ENCODE peak calls at places on chromosome 6, in five cellular contexts. F, I, K, Q and N are unnamed samples.

GRCh38 chr6:150236114-150236513 is 93.3 kb downstream of the PPP1R14C start:
- DNase-seq in F (no peak), I (no peak), K (no peak), Q (no peak), N (no peak)

GRCh38 chr6:15313367-15313766 is 67.5 kb downstream of the JARID2 start:
- DNase-seq in F (no peak), I (no peak), K (no peak), Q (no peak), N (no peak)

GRCh38 chr6:16704706-16705402 is 56.4 kb downstream of the ATXN1 start:
- DNase-seq in Q (no peak), F (no peak), I (peak; percentile 66), K (no peak), N (peak; percentile 82)

GRCh38 chr6:13485923-13486557 is 1.4 kb downstream of the GFOD1 start:
- DNase-seq in K (peak; percentile 42), F (peak; percentile 32), I (peak; percentile 38), Q (no peak), N (peak; percentile 83)

GRCh38 chr6:128599036-128599435 is 78.6 kb upstream of the PTPRK start:
- DNase-seq in F (no peak), K (no peak), I (no peak), Q (no peak), N (no peak)

GRCh38 chr6:156767603-156768467 is 9.3 kb upstream of the ARID1B start:
- DNase-seq in I (no peak), F (no peak), K (no peak), Q (no peak), N (peak; percentile 39)

GRCh38 chr6:167350322-167350721 is 25.4 kb downstream of the TTLL2 start:
- DNase-seq in I (no peak), Q (no peak), K (no peak), F (no peak), N (no peak)

GRCh38 chr6:156154896-156155295 is 622.3 kb upstream of the ARID1B start:
- DNase-seq in K (no peak), Q (no peak), F (no peak), I (peak; percentile 81), N (no peak)

GRCh38 chr6:5850848-5851255 is 155.9 kb downstream of the NRN1 start:
- DNase-seq in I (no peak), K (no peak), F (peak; percentile 84), Q (no peak), N (no peak)

GRCh38 chr6:37600287-37600916 is 97.3 kb downstream of the MDGA1 start:
- DNase-seq in I (no peak), F (no peak), Q (no peak), K (no peak), N (no peak)

GRCh38 chr6:147752686-147753418 is 244.4 kb downstream of the SAMD5 start:
- DNase-seq in F (no peak), I (no peak), K (no peak), Q (no peak), N (no peak)

GRCh38 chr6:34644716-34645115 is 51.9 kb downstream of the ILRUN start:
- DNase-seq in F (no peak), K (no peak), Q (no peak), I (no peak), N (peak; percentile 28)

DNA sequence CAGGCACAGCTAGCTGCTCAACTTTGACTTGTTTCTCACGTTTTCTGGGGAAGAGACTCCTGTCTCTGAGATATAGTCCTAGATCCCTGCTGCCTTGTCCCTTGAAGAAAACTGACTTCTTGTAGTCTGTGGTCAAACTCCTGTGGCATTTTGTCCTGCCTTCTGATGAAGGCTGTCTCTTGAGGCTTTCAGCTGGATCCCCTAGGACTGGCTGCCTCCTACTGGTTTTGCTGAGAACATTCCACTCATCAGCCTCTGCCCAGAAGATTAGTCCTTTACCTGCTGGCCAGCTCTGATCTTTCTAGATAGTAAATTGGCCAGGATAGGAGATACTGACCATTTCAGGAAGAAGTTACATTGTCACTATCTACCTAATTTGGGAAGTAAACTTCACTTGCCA is 71.9 kb upstream of the CNR1 start:
- DNase-seq in I (peak; percentile 3), Q (peak; percentile 13), F (peak; percentile 51), K (no peak), N (peak; percentile 47)
- TF ChIP-seq CTCF in I (no peak), Q (peak; percentile 44), F (peak; percentile 51), K (peak; percentile 28), N (peak; percentile 38)

DNA sequence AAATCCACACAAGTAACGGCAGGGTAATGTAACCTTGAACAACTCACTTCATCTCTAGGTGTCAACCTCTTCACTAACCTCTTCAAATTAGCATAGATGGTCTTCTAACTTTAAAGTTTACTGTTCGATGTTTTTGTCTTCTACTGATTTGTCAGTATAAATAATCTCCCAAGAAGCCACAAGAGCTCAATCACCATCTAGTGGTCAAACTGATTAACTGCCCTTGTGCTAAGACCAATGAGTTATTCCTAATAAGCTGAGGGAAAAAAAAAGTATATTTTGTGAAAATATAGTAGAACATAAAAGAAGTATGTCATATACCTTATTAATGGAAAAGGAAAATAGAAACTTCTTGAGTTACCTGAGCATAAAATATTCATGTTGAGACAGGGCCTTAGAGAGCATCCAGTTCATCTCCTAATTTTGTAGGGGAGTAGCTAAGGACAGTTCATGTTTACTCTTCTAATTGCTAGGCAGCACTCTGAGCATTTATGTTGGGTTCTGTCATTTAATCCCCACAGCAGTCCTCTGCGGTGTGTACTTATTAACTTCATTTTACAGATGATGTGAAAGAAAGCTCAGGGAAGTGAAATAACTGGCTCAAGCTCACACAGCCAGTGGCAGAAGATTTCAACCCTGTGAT is 317.1 kb downstream of the ESR1 start:
- DNase-seq in Q (peak; percentile 56), K (peak; percentile 33), I (peak; percentile 81), F (no peak), N (peak; percentile 52)
- TF ChIP-seq MAX in Q (no peak), K (no peak), I (no peak), F (no peak), N (no peak)

GRCh38 chr6:133456439-133456838 is 215.3 kb downstream of the EYA4 start:
- DNase-seq in F (no peak), Q (no peak), I (no peak), K (no peak), N (no peak)
- TF ChIP-seq CTCF in F (no peak), Q (no peak), I (no peak), K (no peak), N (no peak)

DNA sequence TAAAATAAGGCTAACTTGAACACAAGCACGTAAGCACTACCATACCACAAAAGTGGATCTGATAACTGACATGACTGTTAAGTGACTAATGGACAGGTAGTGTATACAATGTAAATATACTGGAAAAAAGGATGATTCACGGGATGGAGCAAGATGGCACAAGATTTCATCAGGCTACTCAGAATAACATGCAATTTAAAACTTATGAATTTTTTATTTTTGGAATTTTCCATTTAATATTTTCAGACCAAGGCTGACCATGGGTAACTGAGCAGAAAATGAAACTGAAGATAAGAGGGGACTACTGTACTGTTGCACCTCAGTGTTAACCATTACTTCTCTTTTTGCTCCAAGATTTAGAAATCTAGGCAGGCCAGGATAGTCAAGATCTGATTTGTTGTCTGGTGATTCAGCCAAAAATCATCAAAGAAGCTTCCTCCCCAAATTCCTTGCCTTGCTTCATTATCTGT is 45.4 kb downstream of the TPBG start:
- DNase-seq in F (no peak), K (peak; percentile 35), I (no peak), Q (no peak), N (no peak)
- TF ChIP-seq MAX in F (no peak), K (no peak), I (no peak), Q (no peak), N (no peak)

GRCh38 chr6:33477864-33478263 is 23.5 kb downstream of the ZBTB9 start:
- DNase-seq in F (no peak), K (no peak), Q (no peak), I (no peak), N (no peak)

GRCh38 chr6:33483678-33484077 is 29.3 kb downstream of the ZBTB9 start:
- DNase-seq in I (no peak), K (no peak), F (no peak), Q (no peak), N (no peak)

GRCh38 chr6:33481192-33481591 is 26.8 kb downstream of the ZBTB9 start:
- DNase-seq in K (no peak), F (no peak), Q (peak; percentile 6), I (no peak), N (no peak)
- TF ChIP-seq CTCF in K (no peak), F (no peak), Q (no peak), I (no peak), N (no peak)

GRCh38 chr6:131780600-131780999 is 27.2 kb upstream of the ENPP1 start:
- DNase-seq in I (no peak), F (no peak), K (no peak), Q (no peak), N (no peak)
- TF ChIP-seq MAX in I (no peak), F (no peak), K (no peak), Q (no peak), N (no peak)

DNA sequence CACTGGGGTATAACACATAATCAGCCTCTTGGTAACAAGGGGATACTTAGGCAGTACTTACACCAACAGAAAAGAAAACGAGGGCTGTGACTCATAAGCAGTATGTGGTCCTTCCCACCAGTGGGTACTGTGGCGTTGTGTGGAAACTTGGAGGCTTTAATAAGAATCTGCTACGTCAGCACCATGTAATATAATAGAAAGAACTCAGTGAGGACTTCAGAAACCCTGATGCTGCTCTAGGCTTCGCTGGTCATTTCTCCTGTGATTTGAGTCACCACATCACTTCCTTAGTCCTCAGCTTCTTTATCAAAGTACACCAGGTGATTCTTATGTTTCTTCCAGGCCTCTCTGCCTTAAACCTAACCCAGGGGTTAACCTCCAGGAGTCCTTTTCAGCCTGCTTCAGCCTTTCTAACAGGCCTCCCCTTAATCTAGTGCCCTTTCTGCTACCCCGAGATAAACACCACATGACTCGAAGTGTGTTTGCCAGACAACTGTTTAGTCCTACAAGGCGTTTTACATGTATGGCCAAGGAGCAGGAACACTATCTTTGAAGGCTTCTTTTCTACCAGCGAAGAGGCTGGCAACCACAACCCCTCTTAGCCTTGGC is 68.5 kb downstream of the FYN start:
- DNase-seq in I (peak; percentile 81), Q (no peak), F (no peak), K (no peak), N (peak; percentile 37)
- TF ChIP-seq CTCF in I (no peak), Q (no peak), F (no peak), K (no peak), N (no peak)

DNA sequence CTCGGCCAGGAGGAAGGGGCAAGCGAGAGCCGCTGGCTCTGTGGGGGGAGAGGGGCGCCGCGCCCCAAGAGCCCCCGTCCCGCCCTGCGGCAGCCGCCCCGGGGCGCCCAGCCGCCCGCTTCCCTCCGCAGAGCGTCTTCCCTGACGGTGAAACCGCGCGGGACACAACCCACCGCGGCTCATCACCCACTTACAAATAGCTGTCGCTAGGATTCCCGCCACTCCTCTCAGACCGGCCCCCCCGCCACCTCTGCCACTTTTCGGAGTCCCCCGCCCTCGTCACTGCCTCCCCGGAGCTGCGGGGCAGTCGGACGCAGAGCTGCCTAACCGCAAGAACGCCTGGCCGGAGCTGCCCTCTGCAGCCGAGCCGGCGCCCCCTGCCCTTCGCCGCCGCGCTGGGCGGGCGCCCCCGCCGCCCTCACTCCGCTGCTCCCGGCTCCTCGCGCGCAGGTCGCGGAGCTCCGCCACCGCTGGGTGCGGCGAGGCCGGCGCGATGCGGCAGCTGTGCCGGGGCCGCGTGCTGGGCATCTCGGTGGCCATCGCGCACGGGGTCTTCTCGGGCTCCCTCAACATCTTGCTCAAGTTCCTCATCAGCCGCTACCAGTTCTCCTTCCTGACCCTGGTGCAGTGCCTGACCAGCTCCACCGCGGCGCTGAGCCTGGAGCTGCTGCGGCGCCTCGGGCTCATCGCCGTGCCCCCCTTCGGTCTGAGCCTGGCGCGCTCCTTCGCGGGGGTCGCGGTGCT is at the start of gene SLC35D3:
- DNase-seq in F (peak; percentile 43), Q (no peak), I (peak; percentile 14), K (peak; percentile 23), N (peak; percentile 60)
- TF ChIP-seq MAX in F (no peak), Q (no peak), I (no peak), K (no peak), N (no peak)

GRCh38 chr6:74343804-74344203 is 647.8 kb downstream of the CD109 start:
- DNase-seq in F (no peak), K (peak; percentile 1), Q (peak; percentile 4), I (no peak), N (no peak)
- TF ChIP-seq CTCF in F (no peak), K (peak; percentile 43), Q (peak; percentile 46), I (peak; percentile 23), N (no peak)